ENCODE peak calls at places on chromosomes 2 and 18, in seven cellular contexts. C is HepG2, X is stomach, L is SK-N-MC, D is GM12878, A is Panc1, N is spleen. E is an unnamed sample.
A peak's percentile ranks its signal among the peaks of the same experiment; 100 is the strongest.

GRCh38 chr2:141439524-141439923 is 691.3 kb downstream of the LRP1B start:
- DNase-seq in N (no peak), D (no peak), C (no peak), L (no peak), A (no peak), X (no peak), E (no peak)

GRCh38 chr2:130954873-130955272 is 118.2 kb downstream of the ARHGEF4 start:
- DNase-seq in D (no peak), X (no peak), N (no peak), A (no peak), L (no peak), C (no peak), E (no peak)

GRCh38 chr18:46265190-46266156 is 161.3 kb downstream of the HAUS1 start:
- DNase-seq in L (peak; percentile 70), D (no peak), N (no peak), X (no peak), C (no peak), A (no peak), E (no peak)

GRCh38 chr2:202514732-202515131 is 120.0 kb upstream of the FAM117B start:
- DNase-seq in X (no peak), L (no peak), A (no peak), N (no peak), C (no peak), D (no peak), E (no peak)

GRCh38 chr2:69998761-69999160 is 37.3 kb upstream of the ASPRV1 start:
- DNase-seq in L (no peak), N (no peak), A (no peak), C (no peak), X (peak; percentile 16), D (no peak), E (no peak)

GRCh38 chr2:42954227-42954962 is 162.0 kb upstream of the HAAO start:
- DNase-seq in D (no peak), N (no peak), L (no peak), X (no peak), C (peak; percentile 57), A (no peak), E (no peak)

GRCh38 chr2:69132960-69133590 is 120.1 kb downstream of the ANTXR1 start:
- DNase-seq in L (no peak), D (no peak), N (no peak), A (no peak), X (no peak), C (no peak), E (no peak)

GRCh38 chr2:203636896-203637818 is 69.3 kb upstream of the CD28 start:
- DNase-seq in A (no peak), N (no peak), L (peak; percentile 79), D (no peak), C (no peak), X (no peak), E (peak; percentile 68)

GRCh38 chr2:230054079-230054478 is 14.6 kb downstream of the SLC16A14 start:
- DNase-seq in D (no peak), L (no peak), A (no peak), N (no peak), X (no peak), C (no peak), E (no peak)

GRCh38 chr2:11406492-11407381 is 59.2 kb downstream of the E2F6 start:
- DNase-seq in N (no peak), C (no peak), L (no peak), X (no peak), D (no peak), A (no peak), E (peak; percentile 68)

GRCh38 chr2:175880-176800 is 87.7 kb downstream of the SH3YL1 start:
- DNase-seq in A (no peak), N (no peak), D (no peak), X (no peak), C (peak; percentile 100), L (no peak), E (no peak)

GRCh38 chr18:10261315-10262276 is 192.8 kb upstream of the APCDD1 start:
- DNase-seq in L (no peak), A (no peak), N (no peak), D (no peak), X (no peak), C (no peak), E (no peak)

GRCh38 chr2:26692814-26693286 is 328 bp downstream of the KCNK3 start:
- DNase-seq in X (no peak), L (no peak), C (no peak), A (no peak), D (no peak), N (no peak), E (no peak)

GRCh38 chr2:19362094-19362649 is 3.7 kb upstream of the OSR1 start:
- DNase-seq in C (no peak), A (no peak), L (no peak), X (no peak), N (no peak), D (no peak), E (no peak)

DNA sequence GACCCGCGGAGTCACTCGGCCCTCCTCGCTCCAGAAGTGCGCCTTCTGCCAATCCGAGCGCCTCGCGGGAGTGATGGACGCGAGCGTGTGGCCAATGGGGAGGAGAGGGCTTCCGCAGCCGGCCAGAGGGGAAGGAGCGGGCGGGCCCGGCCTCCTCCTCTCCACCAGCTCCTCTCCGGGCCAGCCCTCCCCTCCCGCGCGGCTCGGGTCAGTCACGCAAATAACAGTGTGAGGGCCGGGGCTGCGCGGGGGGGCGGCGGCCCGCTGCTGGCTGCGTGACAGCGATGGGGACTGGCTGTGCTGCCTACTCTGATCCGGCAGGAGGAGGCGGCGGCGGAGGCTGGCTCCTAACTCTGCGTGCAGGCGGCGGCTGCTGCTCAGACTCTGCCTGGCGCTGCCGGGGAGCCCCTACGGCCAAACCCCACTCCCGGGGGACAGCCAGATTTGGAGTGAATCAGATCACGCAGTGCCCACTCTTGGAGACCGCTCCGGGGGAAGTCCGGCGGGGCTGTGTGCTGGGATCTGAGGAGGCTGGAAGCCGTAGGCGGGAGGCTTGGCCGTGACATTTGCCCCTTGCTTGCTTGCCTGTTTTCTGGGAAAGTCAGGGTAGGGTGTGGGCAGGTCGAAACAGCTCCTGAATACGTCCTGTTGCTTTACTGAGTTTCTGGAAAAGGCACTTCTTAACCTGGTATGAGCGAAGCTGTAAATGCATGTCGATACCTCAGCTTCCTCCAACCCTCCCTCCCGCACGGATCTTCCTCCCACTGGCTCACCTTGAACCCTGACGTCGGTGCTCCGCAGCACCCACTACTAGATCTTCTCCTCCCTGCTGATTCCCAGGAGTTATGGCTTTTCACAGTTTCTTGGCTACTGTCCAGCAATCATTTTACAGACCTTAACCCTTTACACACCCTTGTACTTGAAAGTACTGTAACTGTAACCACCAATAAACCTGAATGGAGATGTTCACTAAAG is 97.9 kb upstream of the SERTAD2 start:
- DNase-seq in X (peak; percentile 44), D (no peak), C (peak; percentile 28), A (no peak), L (no peak), N (peak; percentile 100), E (peak; percentile 100)
- TF ChIP-seq POLR2AphosphoS5 in X (peak; percentile 88), D (peak; percentile 39), C (peak; percentile 40), A (no peak), L (peak; percentile 66), N (peak; percentile 93), E (peak; percentile 85)

GRCh38 chr2:30300456-30301221 is 69.3 kb downstream of the LBH start:
- DNase-seq in N (no peak), C (no peak), L (no peak), A (no peak), X (no peak), D (no peak), E (no peak)
- TF ChIP-seq POLR2AphosphoS5 in N (no peak), C (no peak), L (no peak), A (no peak), X (no peak), D (no peak), E (peak; percentile 55)

GRCh38 chr2:3729786-3730185 is 26.4 kb downstream of the DCDC2C start:
- DNase-seq in L (no peak), D (no peak), N (no peak), C (no peak), A (no peak), X (no peak), E (no peak)

GRCh38 chr2:3727397-3728045 is 24.1 kb downstream of the DCDC2C start:
- DNase-seq in X (no peak), D (no peak), A (no peak), N (no peak), L (no peak), C (no peak), E (no peak)

GRCh38 chr2:3729055-3729448 is 25.7 kb downstream of the DCDC2C start:
- DNase-seq in N (no peak), X (no peak), D (no peak), L (no peak), A (no peak), C (no peak), E (no peak)

GRCh38 chr2:3726511-3726910 is 23.1 kb downstream of the DCDC2C start:
- DNase-seq in A (no peak), C (no peak), X (no peak), L (no peak), N (no peak), D (no peak), E (no peak)

DNA sequence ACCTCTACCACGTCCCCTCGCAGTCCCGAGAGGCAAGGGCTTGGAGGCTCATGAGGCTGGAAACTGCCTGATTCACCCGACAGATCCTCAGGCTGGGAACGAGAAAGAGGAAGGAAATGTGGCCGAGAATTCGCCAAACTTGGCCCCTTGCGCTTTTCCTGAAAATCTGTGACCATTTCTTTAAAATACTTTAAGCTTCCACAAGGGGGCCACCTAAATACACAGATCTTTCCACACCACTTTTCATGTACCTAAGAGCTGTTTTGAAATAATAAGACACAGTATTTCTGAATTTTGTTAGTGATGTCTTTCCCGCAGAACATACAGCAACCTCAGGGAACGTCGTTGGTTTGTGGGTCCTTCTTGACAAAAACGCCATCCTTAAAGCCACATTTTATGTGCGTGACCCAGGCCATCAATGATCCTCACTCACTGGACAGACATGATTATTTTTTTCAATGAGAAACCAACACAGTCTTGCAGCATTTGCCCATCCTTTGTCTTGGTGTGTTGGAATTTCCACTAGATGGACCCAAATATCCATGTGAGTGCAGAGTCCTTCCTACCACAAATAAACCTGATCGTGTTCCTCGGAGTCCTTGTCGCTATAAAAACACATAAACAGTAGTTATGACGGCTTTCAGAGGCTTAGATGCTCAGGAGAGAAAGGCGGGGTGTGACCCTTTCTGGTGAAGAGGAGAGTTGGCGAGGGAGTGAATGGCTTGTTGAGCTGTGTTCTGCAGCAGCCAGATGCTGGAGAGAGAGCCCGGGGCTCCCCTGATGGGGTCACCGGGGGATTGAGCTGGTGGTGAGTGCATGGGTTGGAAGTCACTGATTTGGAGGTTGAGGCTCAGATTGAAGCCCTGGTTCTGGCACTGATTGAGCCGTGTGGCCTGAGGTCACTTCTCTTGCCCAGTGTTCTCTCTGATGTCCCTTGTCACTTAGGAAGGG is 25.0 kb downstream of the DCDC2C start:
- DNase-seq in L (peak; percentile 77), C (peak; percentile 44), A (peak; percentile 12), X (no peak), D (no peak), N (no peak), E (no peak)
- TF ChIP-seq POLR2AphosphoS5 in L (no peak), C (no peak), A (no peak), X (no peak), D (no peak), N (no peak), E (no peak)

GRCh38 chr2:84924173-84925106 is 19.0 kb downstream of the TMSB10 start:
- DNase-seq in A (no peak), C (peak; percentile 95), D (peak; percentile 87), N (peak; percentile 64), L (no peak), X (peak; percentile 33), E (peak; percentile 36)
- TF ChIP-seq POLR2AphosphoS5 in A (no peak), C (peak; percentile 41), D (no peak), N (peak; percentile 37), L (no peak), X (no peak), E (no peak)

GRCh38 chr2:122523981-122524380 is 768.5 kb downstream of the TSN start:
- DNase-seq in D (no peak), A (no peak), N (no peak), X (no peak), L (no peak), C (no peak), E (no peak)
- TF ChIP-seq POLR2AphosphoS5 in D (no peak), A (no peak), N (no peak), X (no peak), L (no peak), C (no peak), E (no peak)

E was measured in sigmoid colon.